ENCODE peak calls at places on chromosome 17, in six cellular contexts. X is left lung; S is GM12865; T is neuronal stem cell; A is CD4-positive, CD25-positive, alpha-beta regulatory T cell; V is neural progenitor cell. Y is an unnamed sample.

GRCh38 chr17:44006581-44007345 is 2.3 kb downstream of the NAGS start:
- DNase-seq in X (peak), S (peak), T (peak), A (peak), V (peak), Y (peak)

GRCh38 chr17:44110823-44111633 is 12.4 kb downstream of the HDAC5 start:
- DNase-seq in X (peak), S (peak), T (no peak), A (peak), V (peak), Y (peak)

GRCh38 chr17:19378416-19379293 is at the start of gene MAPK7:
- DNase-seq in X (peak), S (no peak), T (no peak), A (no peak), V (no peak), Y (no peak)

GRCh38 chr17:13865650-13866049 is 203.7 kb upstream of the COX10 start:
- DNase-seq in X (no peak), S (peak), T (no peak), A (no peak), V (no peak), Y (no peak)

GRCh38 chr17:13952252-13952721 is 117.0 kb upstream of the COX10 start:
- DNase-seq in X (no peak), S (no peak), T (no peak), A (no peak), V (no peak), Y (no peak)

GRCh38 chr17:83202002-83203000 is 122.9 kb downstream of the METRNL start:
- DNase-seq in X (peak), S (no peak), T (no peak), A (no peak), V (no peak), Y (peak)

GRCh38 chr17:50593321-50593720 is 32.8 kb downstream of the CACNA1G start:
- DNase-seq in X (peak), S (no peak), T (peak), A (no peak), V (peak), Y (peak)

GRCh38 chr17:74151551-74152315 is 51.7 kb upstream of the RPL38 start:
- DNase-seq in X (no peak), S (no peak), T (no peak), A (no peak), V (no peak), Y (no peak)

GRCh38 chr17:55405600-55405999 is 16.0 kb downstream of the MMD start:
- DNase-seq in X (no peak), S (no peak), T (no peak), A (no peak), V (no peak), Y (no peak)

GRCh38 chr17:1438593-1439083 is 17.4 kb downstream of the CRK start:
- DNase-seq in X (no peak), S (no peak), T (no peak), A (no peak), V (no peak), Y (no peak)

GRCh38 chr17:83183951-83184506 is 104.6 kb downstream of the METRNL start:
- DNase-seq in X (peak), S (no peak), T (no peak), A (no peak), V (no peak), Y (no peak)

GRCh38 chr17:2184993-2185931 is 118.3 kb downstream of the SMG6 start:
- DNase-seq in X (no peak), S (no peak), T (no peak), A (no peak), V (no peak), Y (no peak)

GRCh38 chr17:32445976-32446375 is 1.7 kb downstream of the PSMD11 start:
- DNase-seq in X (no peak), S (peak), T (no peak), A (no peak), V (no peak), Y (no peak)

GRCh38 chr17:82440991-82441627 is 9.4 kb downstream of the CYBC1 start:
- DNase-seq in X (no peak), S (no peak), T (no peak), A (no peak), V (no peak), Y (no peak)

GRCh38 chr17:48606892-48607241 is 2.1 kb upstream of the HOXB6 start:
- DNase-seq in X (no peak), S (no peak), T (no peak), A (no peak), V (no peak), Y (no peak)

GRCh38 chr17:48603959-48604769 is 622 bp downstream of the HOXB6 start:
- DNase-seq in X (no peak), S (no peak), T (no peak), A (no peak), V (no peak), Y (no peak)

GRCh38 chr17:48604770-48605329 is at the start of gene HOXB6:
- DNase-seq in X (no peak), S (no peak), T (no peak), A (no peak), V (no peak), Y (no peak)

GRCh38 chr17:48605991-48606891 is 1.5 kb upstream of the HOXB6 start:
- DNase-seq in X (no peak), S (no peak), T (no peak), A (no peak), V (peak), Y (no peak)

GRCh38 chr17:48605409-48605864 is 651 bp upstream of the HOXB6 start:
- DNase-seq in X (no peak), S (no peak), T (no peak), A (no peak), V (no peak), Y (no peak)
- H3K4me3 ChIP-seq in X (no peak), S (no peak), T (no peak), A (no peak), V (no peak), Y (no peak)

GRCh38 chr17:21025446-21025845 is 17.4 kb downstream of the USP22 start:
- DNase-seq in X (no peak), S (no peak), T (no peak), A (no peak), V (no peak), Y (no peak)
- H3K4me3 ChIP-seq in X (no peak), S (no peak), T (no peak), A (peak), V (no peak), Y (no peak)

GRCh38 chr17:6523809-6524355 is 32.5 kb downstream of the PITPNM3 start:
- DNase-seq in X (no peak), S (no peak), T (no peak), A (no peak), V (no peak), Y (no peak)

GRCh38 chr17:6525731-6526130 is 30.6 kb downstream of the PITPNM3 start:
- DNase-seq in X (no peak), S (no peak), T (no peak), A (no peak), V (no peak), Y (no peak)

GRCh38 chr17:6523330-6523729 is 33.0 kb downstream of the PITPNM3 start:
- DNase-seq in X (no peak), S (no peak), T (no peak), A (no peak), V (no peak), Y (no peak)

GRCh38 chr17:6525111-6525510 is 31.2 kb downstream of the PITPNM3 start:
- DNase-seq in X (no peak), S (no peak), T (no peak), A (no peak), V (no peak), Y (no peak)

DNA sequence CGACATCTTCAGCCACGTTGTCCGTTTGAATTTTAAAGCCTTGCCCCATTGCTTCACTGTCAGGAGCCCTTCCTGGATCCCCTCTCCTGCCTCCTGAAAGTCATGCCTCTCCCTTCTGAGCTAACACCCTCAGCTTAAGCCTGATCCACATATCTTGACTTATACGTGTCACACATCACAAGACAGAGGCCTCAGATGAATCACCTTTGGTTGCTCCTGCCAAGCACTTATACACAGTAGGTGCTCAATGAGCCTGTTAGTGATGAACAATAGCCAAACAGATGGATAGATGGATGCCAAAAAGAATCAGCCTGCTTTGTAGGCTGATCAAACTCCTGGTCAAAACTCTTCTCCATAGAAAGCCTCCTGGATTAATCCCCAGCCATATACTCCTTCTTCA is 31.8 kb downstream of the PITPNM3 start:
- DNase-seq in X (no peak), S (no peak), T (no peak), A (no peak), V (no peak), Y (no peak)
- H3K4me3 ChIP-seq in X (no peak), S (no peak), T (no peak), A (no peak), V (no peak), Y (no peak)

GRCh38 chr17:8072727-8073461 is 14.6 kb downstream of the ALOX12B start:
- DNase-seq in X (peak), S (no peak), T (no peak), A (peak), V (peak), Y (no peak)
- H3K4me3 ChIP-seq in X (no peak), S (no peak), T (peak), A (no peak), V (peak), Y (peak)

DNA sequence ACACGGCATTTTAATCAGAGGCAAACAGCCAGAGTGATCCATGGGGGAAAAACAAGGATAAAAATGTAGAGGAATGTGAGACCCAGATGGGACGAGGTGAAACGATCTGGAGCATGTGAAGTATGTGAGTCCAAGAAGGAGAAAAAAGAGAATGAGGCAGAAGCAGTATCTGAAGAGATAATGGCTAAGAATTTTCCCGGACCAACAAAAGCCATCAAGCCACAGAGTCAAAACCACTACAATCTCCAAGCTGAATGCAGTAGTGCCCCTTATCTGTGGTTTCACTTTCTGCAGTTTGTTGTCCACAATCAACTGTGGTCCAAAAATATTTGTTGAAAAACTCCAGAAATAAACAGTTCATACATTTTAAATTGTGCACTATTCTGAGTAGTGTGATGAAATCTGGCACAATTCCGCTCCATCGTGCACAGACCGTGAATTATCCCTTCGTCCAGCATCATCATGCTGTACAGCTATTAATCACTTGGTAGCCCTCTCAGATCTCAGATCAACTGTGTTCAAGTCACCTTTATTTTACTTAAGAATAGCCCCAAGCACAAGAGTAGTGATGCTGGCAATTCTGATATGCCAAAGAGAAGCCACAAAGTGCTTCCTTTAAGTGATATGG is 18.7 kb downstream of the MYH10 start:
- DNase-seq in X (no peak), S (no peak), T (no peak), A (no peak), V (no peak), Y (no peak)
- H3K4me3 ChIP-seq in X (no peak), S (no peak), T (no peak), A (no peak), V (no peak), Y (peak)

Y was measured in left ventricle myocardium inferior.